ENCODE peak calls at places on chromosomes 6 and 20, in six cellular contexts. One of them, this sample, is unnamed.

GRCh38 chr6:36752187-36752885 is 54.7 kb downstream of the RAB44 start:
- DNase-seq in H9: no peak
- DNase-seq in IMR-90: peak
- DNase-seq in trophoblast cell: no peak
- DNase-seq in mesendoderm: no peak
- DNase-seq in H1: no peak
- DNase-seq in this sample: no peak

GRCh38 chr6:88141641-88142298 is 24.4 kb downstream of the CNR1 start:
- DNase-seq in H9: no peak
- DNase-seq in IMR-90: no peak
- DNase-seq in trophoblast cell: no peak
- DNase-seq in mesendoderm: no peak
- DNase-seq in H1: no peak
- DNase-seq in this sample: no peak

GRCh38 chr20:62804632-62805364 is at the start of gene OGFR:
- DNase-seq in H9: peak
- DNase-seq in IMR-90: peak
- DNase-seq in trophoblast cell: no peak
- DNase-seq in mesendoderm: peak
- DNase-seq in H1: no peak
- DNase-seq in this sample: no peak

GRCh38 chr20:36314734-36315544 is 8.8 kb downstream of the DLGAP4 start:
- DNase-seq in H9: peak
- DNase-seq in IMR-90: no peak
- DNase-seq in trophoblast cell: no peak
- DNase-seq in mesendoderm: peak
- DNase-seq in H1: no peak
- DNase-seq in this sample: no peak

GRCh38 chr20:34579191-34579661 is 20.7 kb downstream of the MAP1LC3A start:
- DNase-seq in H9: no peak
- DNase-seq in IMR-90: peak
- DNase-seq in trophoblast cell: peak
- DNase-seq in mesendoderm: no peak
- DNase-seq in H1: no peak
- DNase-seq in this sample: no peak

GRCh38 chr6:107616776-107617175 is 126.9 kb downstream of the SOBP start:
- DNase-seq in H9: no peak
- DNase-seq in IMR-90: no peak
- DNase-seq in trophoblast cell: no peak
- DNase-seq in mesendoderm: no peak
- DNase-seq in H1: no peak
- DNase-seq in this sample: no peak

GRCh38 chr6:108955329-108955949 is 107.2 kb downstream of the ARMC2 start:
- DNase-seq in H9: no peak
- DNase-seq in IMR-90: no peak
- DNase-seq in trophoblast cell: no peak
- DNase-seq in mesendoderm: no peak
- DNase-seq in H1: no peak
- DNase-seq in this sample: no peak

GRCh38 chr20:57714409-57715267 is 4.8 kb upstream of the PMEPA1 start:
- DNase-seq in H9: no peak
- DNase-seq in IMR-90: peak
- DNase-seq in trophoblast cell: no peak
- DNase-seq in mesendoderm: no peak
- DNase-seq in H1: no peak
- DNase-seq in this sample: no peak

GRCh38 chr6:167116109-167116837 is 6.6 kb upstream of the CCR6 start:
- DNase-seq in H9: no peak
- DNase-seq in IMR-90: no peak
- DNase-seq in trophoblast cell: peak
- DNase-seq in mesendoderm: no peak
- DNase-seq in H1: no peak
- DNase-seq in this sample: no peak

GRCh38 chr6:136351518-136352106 is 62.0 kb upstream of the BCLAF1 start:
- DNase-seq in H9: peak
- DNase-seq in IMR-90: no peak
- DNase-seq in trophoblast cell: no peak
- DNase-seq in mesendoderm: peak
- DNase-seq in H1: no peak
- DNase-seq in this sample: no peak

GRCh38 chr6:24196198-24196597 is 70.2 kb downstream of the NRSN1 start:
- DNase-seq in H9: no peak
- DNase-seq in IMR-90: no peak
- DNase-seq in trophoblast cell: no peak
- DNase-seq in mesendoderm: no peak
- DNase-seq in H1: no peak
- DNase-seq in this sample: no peak

GRCh38 chr6:73746776-73747175 is 50.8 kb downstream of the CD109 start:
- DNase-seq in H9: no peak
- DNase-seq in IMR-90: peak
- DNase-seq in trophoblast cell: no peak
- DNase-seq in mesendoderm: no peak
- DNase-seq in H1: no peak
- DNase-seq in this sample: no peak

GRCh38 chr6:73743556-73743955 is 47.6 kb downstream of the CD109 start:
- DNase-seq in H9: no peak
- DNase-seq in IMR-90: peak
- DNase-seq in trophoblast cell: no peak
- DNase-seq in mesendoderm: no peak
- DNase-seq in H1: no peak
- DNase-seq in this sample: no peak

GRCh38 chr6:73739097-73739496 is 43.1 kb downstream of the CD109 start:
- DNase-seq in H9: no peak
- DNase-seq in IMR-90: peak
- DNase-seq in trophoblast cell: peak
- DNase-seq in mesendoderm: peak
- DNase-seq in H1: no peak
- DNase-seq in this sample: peak

GRCh38 chr6:73738367-73739028 is 42.5 kb downstream of the CD109 start:
- DNase-seq in H9: no peak
- DNase-seq in IMR-90: no peak
- DNase-seq in trophoblast cell: no peak
- DNase-seq in mesendoderm: no peak
- DNase-seq in H1: no peak
- DNase-seq in this sample: no peak

DNA sequence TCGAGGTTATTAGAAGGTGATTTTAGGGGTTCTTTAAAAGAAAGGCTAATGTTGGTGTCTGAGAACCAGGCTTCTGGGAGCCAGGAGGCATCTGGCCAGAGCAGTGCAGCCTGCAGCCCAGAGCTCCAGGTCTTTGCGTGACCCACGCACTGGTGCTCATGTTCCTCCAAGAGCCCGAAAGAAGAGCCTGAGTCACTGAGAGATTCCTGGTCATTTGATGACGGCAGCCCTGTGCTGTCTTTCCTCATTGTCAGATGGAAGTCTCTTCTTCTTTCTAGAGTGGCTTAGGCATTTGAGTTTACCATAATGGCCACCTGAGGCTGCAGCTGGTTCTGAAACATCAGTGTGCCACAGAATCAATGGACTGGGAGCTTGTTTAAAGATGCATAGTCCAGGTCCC is 46.4 kb downstream of the CD109 start:
- DNase-seq in H9: no peak
- DNase-seq in IMR-90: no peak
- DNase-seq in trophoblast cell: no peak
- DNase-seq in mesendoderm: no peak
- DNase-seq in H1: no peak
- DNase-seq in this sample: no peak
- H4K8ac ChIP-seq in H9: no peak
- H4K8ac ChIP-seq in IMR-90: no peak
- H4K8ac ChIP-seq in trophoblast cell: no peak
- H4K8ac ChIP-seq in mesendoderm: no peak
- H4K8ac ChIP-seq in H1: no peak
- H4K8ac ChIP-seq in this sample: no peak

GRCh38 chr20:51454250-51454865 is 88.2 kb downstream of the NFATC2 start:
- DNase-seq in H9: no peak
- DNase-seq in IMR-90: no peak
- DNase-seq in trophoblast cell: no peak
- DNase-seq in mesendoderm: no peak
- DNase-seq in H1: no peak
- DNase-seq in this sample: no peak

GRCh38 chr20:51460163-51460562 is 82.4 kb downstream of the NFATC2 start:
- DNase-seq in H9: no peak
- DNase-seq in IMR-90: no peak
- DNase-seq in trophoblast cell: no peak
- DNase-seq in mesendoderm: no peak
- DNase-seq in H1: no peak
- DNase-seq in this sample: no peak

GRCh38 chr20:51457281-51457932 is 85.1 kb downstream of the NFATC2 start:
- DNase-seq in H9: no peak
- DNase-seq in IMR-90: peak
- DNase-seq in trophoblast cell: no peak
- DNase-seq in mesendoderm: no peak
- DNase-seq in H1: no peak
- DNase-seq in this sample: no peak

GRCh38 chr20:51458751-51459439 is 83.6 kb downstream of the NFATC2 start:
- DNase-seq in H9: no peak
- DNase-seq in IMR-90: no peak
- DNase-seq in trophoblast cell: no peak
- DNase-seq in mesendoderm: no peak
- DNase-seq in H1: no peak
- DNase-seq in this sample: no peak

GRCh38 chr20:51456511-51457280 is 85.8 kb downstream of the NFATC2 start:
- DNase-seq in H9: peak
- DNase-seq in IMR-90: peak
- DNase-seq in trophoblast cell: peak
- DNase-seq in mesendoderm: peak
- DNase-seq in H1: no peak
- DNase-seq in this sample: no peak
- H2AK5ac ChIP-seq in H9: no peak
- H2AK5ac ChIP-seq in IMR-90: peak
- H2AK5ac ChIP-seq in trophoblast cell: peak
- H2AK5ac ChIP-seq in mesendoderm: no peak
- H2AK5ac ChIP-seq in H1: no peak
- H2AK5ac ChIP-seq in this sample: no peak

GRCh38 chr6:100449239-100449691 is 15.5 kb downstream of the SIM1 start:
- DNase-seq in H9: peak
- DNase-seq in IMR-90: no peak
- DNase-seq in trophoblast cell: no peak
- DNase-seq in mesendoderm: peak
- DNase-seq in H1: no peak
- DNase-seq in this sample: no peak

GRCh38 chr6:100445512-100445911 is 19.2 kb downstream of the SIM1 start:
- DNase-seq in H9: no peak
- DNase-seq in IMR-90: no peak
- DNase-seq in trophoblast cell: no peak
- DNase-seq in mesendoderm: no peak
- DNase-seq in H1: no peak
- DNase-seq in this sample: no peak

GRCh38 chr6:100446115-100446921 is 18.4 kb downstream of the SIM1 start:
- DNase-seq in H9: peak
- DNase-seq in IMR-90: no peak
- DNase-seq in trophoblast cell: no peak
- DNase-seq in mesendoderm: peak
- DNase-seq in H1: no peak
- DNase-seq in this sample: peak

GRCh38 chr6:100447900-100448700 is 16.6 kb downstream of the SIM1 start:
- DNase-seq in H9: peak
- DNase-seq in IMR-90: no peak
- DNase-seq in trophoblast cell: no peak
- DNase-seq in mesendoderm: peak
- DNase-seq in H1: no peak
- DNase-seq in this sample: no peak

DNA sequence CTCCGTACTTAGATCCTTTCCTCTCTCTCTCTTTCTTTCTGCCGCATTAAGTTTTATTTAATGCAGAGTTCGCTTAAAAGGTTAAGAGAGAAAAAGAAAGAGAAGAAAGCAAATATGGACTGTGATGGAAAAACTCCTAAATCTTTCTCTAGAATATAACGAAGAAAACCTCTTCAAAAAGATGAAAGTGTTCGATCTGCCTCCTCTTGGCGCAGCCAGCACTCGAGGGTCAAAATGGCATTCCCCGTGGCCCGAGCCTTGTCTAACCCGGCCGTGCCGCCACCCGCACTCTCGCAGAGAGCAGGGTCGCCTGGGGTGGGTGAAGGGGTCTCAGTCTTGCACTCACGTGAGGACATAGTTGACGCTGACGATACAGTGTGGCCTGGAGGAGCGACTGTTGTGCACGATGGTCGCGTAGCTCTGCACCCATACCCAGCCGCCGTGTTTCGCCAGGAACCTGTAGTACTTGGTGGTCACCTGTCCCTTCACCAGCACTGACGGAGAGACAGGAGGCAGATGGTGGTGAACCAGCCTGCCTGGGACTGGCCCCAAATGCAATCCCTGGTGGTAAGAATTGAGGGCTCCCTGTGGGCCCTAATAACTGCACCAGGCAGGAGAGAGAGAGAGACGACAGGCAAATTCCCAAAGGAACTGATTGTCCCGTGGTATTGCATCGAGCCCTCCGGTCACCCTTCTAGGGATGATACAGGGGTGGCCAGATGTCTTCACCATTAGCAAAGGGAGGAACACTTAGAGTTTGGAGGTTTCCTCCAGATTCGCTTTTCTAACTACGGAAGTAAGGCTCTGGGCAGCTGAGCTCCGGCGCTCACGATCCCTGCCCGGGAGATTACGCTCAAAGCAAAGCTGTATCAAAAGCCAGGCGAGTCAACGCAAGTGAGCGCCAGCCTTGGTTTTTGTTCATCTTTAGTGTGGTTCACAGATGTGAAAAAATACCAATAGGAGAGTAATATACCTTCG is 17.5 kb downstream of the SIM1 start:
- DNase-seq in H9: peak
- DNase-seq in IMR-90: no peak
- DNase-seq in trophoblast cell: no peak
- DNase-seq in mesendoderm: peak
- DNase-seq in H1: no peak
- DNase-seq in this sample: peak
- H3K4ac ChIP-seq in H9: no peak
- H3K4ac ChIP-seq in IMR-90: no peak
- H3K4ac ChIP-seq in trophoblast cell: no peak
- H3K4ac ChIP-seq in mesendoderm: no peak
- H3K4ac ChIP-seq in H1: no peak
- H3K4ac ChIP-seq in this sample: no peak

DNA sequence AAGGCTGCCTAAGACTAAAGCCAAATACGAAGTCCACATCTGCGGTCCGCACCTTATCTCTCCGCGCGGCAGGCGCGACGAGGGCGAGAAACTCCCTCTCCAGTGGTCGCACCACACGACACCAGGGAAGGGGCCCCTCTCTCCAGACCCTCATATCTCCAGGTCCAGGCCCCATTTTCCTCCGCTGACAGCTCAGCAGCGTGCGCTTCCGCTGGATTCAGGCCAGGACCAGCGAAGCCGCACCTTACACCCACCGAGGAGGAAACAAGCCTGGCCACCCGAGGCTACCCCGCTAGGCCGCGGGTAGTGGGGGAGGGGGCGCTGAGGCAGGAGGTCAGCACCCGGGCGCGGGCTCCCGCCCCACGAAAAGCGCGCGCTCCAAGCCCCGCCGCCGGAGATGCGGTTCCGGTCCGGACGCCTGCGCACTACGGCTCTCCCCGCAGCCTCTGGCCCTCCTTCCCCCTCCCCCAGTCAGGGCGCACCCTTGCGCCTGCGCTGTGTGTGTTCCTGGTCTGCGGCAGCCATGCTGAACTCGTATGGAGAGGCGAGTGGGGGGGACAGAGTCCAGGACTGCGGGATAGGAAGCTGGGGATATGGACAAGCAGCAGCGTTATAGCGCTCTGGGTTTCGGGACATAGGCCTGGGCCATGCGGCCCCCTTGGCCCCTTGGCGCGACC is at the start of gene BRD2:
- DNase-seq in H9: peak
- DNase-seq in IMR-90: peak
- DNase-seq in trophoblast cell: peak
- DNase-seq in mesendoderm: peak
- DNase-seq in H1: no peak
- DNase-seq in this sample: peak
- H4K8ac ChIP-seq in H9: peak
- H4K8ac ChIP-seq in IMR-90: peak
- H4K8ac ChIP-seq in trophoblast cell: peak
- H4K8ac ChIP-seq in mesendoderm: no peak
- H4K8ac ChIP-seq in H1: peak
- H4K8ac ChIP-seq in this sample: peak